ENCODE peak calls at places on chromosomes 4 and X, in ten cellular contexts. K is left cardiac atrium; H is cardiac muscle cell; A is stimulated activated CD8-positive, alpha-beta memory T cell treated with anti-CD3 and anti-CD28 coated beads, Interleukin-7, amount 100 ng/mL, for 1 hour; R is neural crest cell; F is naive thymus-derived CD4-positive, alpha-beta T cell; T is amygdala; B is amniotic stem cell; N is AG10803; L is tibial nerve. S is an unnamed sample.

GRCh38 chr4:174669278-174669677 is 147.0 kb upstream of the HPGD start:
- DNase-seq in A (no peak), T (no peak), R (no peak), H (peak), K (no peak), B (peak), N (peak), L (no peak), F (no peak), S (no peak)

GRCh38 chr4:158809611-158810486 is 41.0 kb downstream of the FNIP2 start:
- DNase-seq in L (no peak), A (peak), K (no peak), F (peak), B (no peak), H (peak), R (no peak), T (no peak), N (peak), S (no peak)

GRCh38 chr4:152935661-152936445 is at the start of gene FHDC1:
- DNase-seq in F (no peak), B (no peak), H (no peak), L (no peak), K (no peak), N (no peak), T (no peak), R (peak), A (no peak), S (peak)

GRCh38 chrX:2385224-2385623 is 115.6 kb downstream of the DHRSX start:
- DNase-seq in K (no peak), N (peak), H (peak), L (no peak), R (no peak), F (no peak), B (no peak), T (no peak), A (no peak), S (no peak)

GRCh38 chr4:113707013-113707412 is 54.5 kb downstream of the CAMK2D start:
- DNase-seq in B (no peak), A (no peak), T (no peak), N (peak), F (no peak), L (no peak), H (peak), K (no peak), R (no peak), S (no peak)

GRCh38 chr4:125041372-125041930 is 273.3 kb upstream of the FAT4 start:
- DNase-seq in R (no peak), A (no peak), H (peak), L (no peak), K (no peak), T (no peak), F (no peak), B (no peak), N (no peak), S (no peak)

GRCh38 chr4:48271626-48272025 is 2.0 kb upstream of the TEC start:
- DNase-seq in H (no peak), L (no peak), B (no peak), F (no peak), A (no peak), K (no peak), N (no peak), R (no peak), T (no peak), S (no peak)

GRCh38 chr4:17765514-17766286 is 15.7 kb downstream of the FAM184B start:
- DNase-seq in K (no peak), A (no peak), N (no peak), R (no peak), L (no peak), F (no peak), B (no peak), T (no peak), H (no peak), S (no peak)

GRCh38 chr4:145937021-145937861 is 1.4 kb downstream of the ZNF827 start:
- DNase-seq in B (no peak), T (peak), K (peak), N (peak), H (peak), A (no peak), F (peak), L (peak), R (peak), S (peak)

GRCh38 chrX:1883772-1884171 is 268.9 kb downstream of the ASMT start:
- DNase-seq in L (no peak), A (no peak), T (no peak), B (no peak), K (no peak), N (peak), H (peak), R (no peak), F (no peak), S (no peak)

GRCh38 chr4:150972592-150972991 is 42.5 kb downstream of the LRBA start:
- DNase-seq in A (no peak), K (no peak), N (no peak), B (no peak), F (no peak), L (no peak), H (peak), T (no peak), R (no peak), S (no peak)

GRCh38 chr4:149765630-149766029 is 50.0 kb downstream of the IQCM start:
- DNase-seq in R (no peak), K (no peak), B (no peak), L (no peak), F (no peak), T (no peak), A (no peak), N (peak), H (peak), S (no peak)

GRCh38 chr4:15587649-15588048 is 67.5 kb downstream of the FBXL5 start:
- DNase-seq in L (no peak), K (no peak), B (no peak), F (no peak), R (no peak), N (peak), A (no peak), H (peak), T (no peak), S (no peak)

GRCh38 chr4:123200417-123200945 is 196.1 kb upstream of the SPRY1 start:
- DNase-seq in T (no peak), A (no peak), N (no peak), F (no peak), L (no peak), K (no peak), H (no peak), B (no peak), R (no peak), S (no peak)

GRCh38 chr4:133151681-133152329 is 2.7 kb downstream of the PCDH10 start:
- DNase-seq in F (no peak), N (no peak), K (no peak), A (no peak), R (peak), L (no peak), H (peak), B (no peak), T (peak), S (peak)

GRCh38 chr4:102524691-102525090 is 23.5 kb downstream of the NFKB1 start:
- DNase-seq in A (no peak), T (no peak), H (no peak), K (no peak), N (no peak), F (no peak), R (no peak), B (no peak), L (no peak), S (no peak)

GRCh38 chrX:18377802-18378201 is 23.3 kb upstream of the SCML2 start:
- DNase-seq in N (peak), B (no peak), K (no peak), R (peak), F (peak), T (no peak), A (no peak), H (peak), L (no peak), S (no peak)

GRCh38 chr4:145734576-145735329 is 54.8 kb downstream of the C4orf51 start:
- DNase-seq in H (peak), F (no peak), A (no peak), R (no peak), B (peak), K (peak), N (peak), T (no peak), L (peak), S (no peak)

GRCh38 chr4:104128850-104129213 is 365.9 kb downstream of the CXXC4 start:
- DNase-seq in B (no peak), H (no peak), F (no peak), K (no peak), L (no peak), N (no peak), A (no peak), T (no peak), R (no peak), S (no peak)

GRCh38 chr4:4289055-4289454 is 899 bp downstream of the LYAR start:
- DNase-seq in L (no peak), K (no peak), N (no peak), R (no peak), A (no peak), H (no peak), B (no peak), T (no peak), F (no peak), S (no peak)

GRCh38 chrX:41100200-41100599 is 15.0 kb downstream of the USP9X start:
- DNase-seq in T (no peak), B (no peak), L (no peak), A (no peak), K (no peak), R (no peak), N (no peak), F (no peak), H (no peak), S (no peak)

GRCh38 chr4:13103382-13104015 is 380.6 kb downstream of the RAB28 start:
- DNase-seq in L (no peak), F (no peak), N (no peak), K (no peak), B (no peak), A (no peak), T (no peak), R (no peak), H (no peak), S (no peak)

GRCh38 chr4:40251366-40251765 is 54.5 kb downstream of the RHOH start:
- DNase-seq in B (no peak), R (no peak), K (no peak), T (no peak), A (no peak), N (no peak), H (no peak), F (no peak), L (no peak), S (no peak)

GRCh38 chr4:104677122-104677521 is 182.4 kb upstream of the CXXC4 start:
- DNase-seq in N (no peak), T (peak), L (no peak), R (no peak), B (no peak), A (no peak), K (peak), F (no peak), H (no peak), S (no peak)

GRCh38 chrX:119763836-119764387 is 5.5 kb downstream of the SOWAHD start:
- DNase-seq in T (no peak), L (no peak), N (no peak), F (no peak), B (no peak), H (no peak), K (no peak), R (no peak), A (no peak), S (no peak)

GRCh38 chr4:103802766-103803165 is 83.0 kb upstream of the TACR3 start:
- DNase-seq in A (no peak), B (no peak), K (no peak), F (no peak), T (no peak), R (no peak), H (no peak), N (no peak), L (no peak), S (no peak)

GRCh38 chr4:106337916-106338315 is 21.6 kb downstream of the AIMP1 start:
- DNase-seq in F (no peak), H (no peak), N (no peak), K (no peak), T (no peak), L (no peak), R (no peak), A (no peak), B (no peak), S (no peak)

GRCh38 chr4:182318256-182318655 is 75.1 kb downstream of the TENM3 start:
- DNase-seq in L (no peak), T (no peak), N (peak), F (no peak), A (no peak), R (no peak), H (peak), K (no peak), B (no peak), S (no peak)

GRCh38 chr4:3369781-3370660 is 71.7 kb upstream of the HGFAC start:
- DNase-seq in R (peak), K (peak), L (no peak), H (peak), A (no peak), F (peak), B (peak), N (peak), T (no peak), S (no peak)

GRCh38 chr4:158729716-158730559 is 6.7 kb upstream of the PPID start:
- DNase-seq in K (peak), T (peak), R (peak), H (peak), L (peak), A (peak), F (peak), N (peak), B (peak), S (peak)

GRCh38 chr4:74768857-74769525 is 25.3 kb downstream of the BTC start:
- DNase-seq in L (no peak), H (peak), B (no peak), N (no peak), T (peak), A (no peak), K (no peak), R (no peak), F (no peak), S (no peak)

GRCh38 chr4:152785639-152786517 is 6.1 kb downstream of the ARFIP1 start:
- DNase-seq in K (no peak), N (peak), A (no peak), T (no peak), R (no peak), L (no peak), B (no peak), H (no peak), F (no peak), S (no peak)

GRCh38 chr4:17680559-17680958 is 66.1 kb downstream of the MED28 start:
- DNase-seq in T (no peak), K (no peak), N (no peak), R (no peak), H (no peak), L (no peak), B (no peak), A (no peak), F (no peak), S (no peak)

GRCh38 chr4:183532823-183533222 is 28.0 kb downstream of the ING2 start:
- DNase-seq in L (no peak), H (peak), R (no peak), K (no peak), N (peak), A (no peak), T (no peak), F (no peak), B (no peak), S (no peak)

GRCh38 chr4:85151786-85152185 is 185.3 kb upstream of the WDFY3 start:
- DNase-seq in L (no peak), H (no peak), R (no peak), T (no peak), N (no peak), F (no peak), K (no peak), A (no peak), B (no peak), S (no peak)

GRCh38 chr4:88605744-88606143 is 13.5 kb downstream of the HERC3 start:
- DNase-seq in F (no peak), B (no peak), N (no peak), L (no peak), K (no peak), R (no peak), T (no peak), H (no peak), A (no peak), S (no peak)

GRCh38 chr4:12439633-12440305 is 1011.1 kb upstream of the HS3ST1 start:
- DNase-seq in K (no peak), R (no peak), B (no peak), A (no peak), H (peak), L (no peak), F (no peak), N (no peak), T (no peak), S (no peak)

GRCh38 chr4:7052923-7053715 is 9.9 kb downstream of the TADA2B start:
- DNase-seq in N (peak), K (no peak), R (no peak), T (no peak), B (no peak), H (no peak), F (no peak), L (no peak), A (no peak), S (no peak)

GRCh38 chr4:118918388-118918787 is 29.7 kb downstream of the SYNPO2 start:
- DNase-seq in L (no peak), B (peak), K (no peak), F (no peak), N (peak), H (peak), A (no peak), T (no peak), R (no peak), S (no peak)

S was measured in progenitor cell of endocrine pancreas.